ENCODE peak calls at places on chromosomes 11 and 22, in seven cellular contexts. B is fibroblast of the aortic adventitia; I is stimulated activated CD4-positive, alpha-beta T cell treated with anti-CD3 and anti-CD28 coated beads, TNF-alpha, amount 100 ng/mL, for 1 hour; X is GM12865; M is activated CD4-positive, alpha-beta T cell treated with anti-CD3 and anti-CD28 coated beads, Interleukin-2, amount 50 U/mL, for 1 hour; G is HT-29; F is NCI-H774. U is an unnamed sample.

GRCh38 chr11:44709281-44709562 is 17.5 kb upstream of the TSPAN18 start:
- DNase-seq in B (no peak), I (no peak), X (no peak), M (no peak), G (peak), F (no peak), U (no peak)

GRCh38 chr11:16966633-16967346 is 47.4 kb downstream of the PLEKHA7 start:
- DNase-seq in B (no peak), I (no peak), X (no peak), M (no peak), G (peak), F (no peak), U (no peak)

GRCh38 chr11:130549393-130549999 is 101.1 kb downstream of the ADAMTS15 start:
- DNase-seq in B (peak), I (no peak), X (no peak), M (no peak), G (no peak), F (no peak), U (no peak)

GRCh38 chr11:9535189-9535781 is 38.2 kb upstream of the WEE1 start:
- DNase-seq in B (peak), I (peak), X (peak), M (peak), G (peak), F (peak), U (peak)

GRCh38 chr11:116342148-116342547 is 430.6 kb downstream of the BUD13 start:
- DNase-seq in B (no peak), I (no peak), X (no peak), M (no peak), G (no peak), F (no peak), U (no peak)

GRCh38 chr11:130170345-130170744 is 10.8 kb downstream of the ST14 start:
- DNase-seq in B (no peak), I (no peak), X (no peak), M (no peak), G (no peak), F (no peak), U (no peak)

GRCh38 chr11:130213143-130213978 is 53.8 kb downstream of the ST14 start:
- DNase-seq in B (peak), I (peak), X (peak), M (peak), G (peak), F (no peak), U (peak)

GRCh38 chr22:42630901-42631602 is 9.3 kb downstream of the ATP5MGL start:
- DNase-seq in B (no peak), I (no peak), X (no peak), M (no peak), G (no peak), F (no peak), U (no peak)

U was measured in OCI-LY7.